ENCODE peak calls at places on chromosomes 3 and 15, in ten cellular contexts. N is GM12878; J is OCI-LY7; M is AG09309; F is cardiac muscle cell; I is HepG2; T is NB4; C is Panc1; B is heart left ventricle; L is CD8-positive, alpha-beta T cell. H is an unnamed sample.

GRCh38 chr3:49462222-49462621 is 7.8 kb upstream of the DAG1 start:
- DNase-seq in I (peak), B (no peak), M (no peak), F (peak), L (no peak), J (no peak), N (no peak), C (no peak), T (no peak), H (no peak)

GRCh38 chr3:152365766-152366593 is 97.3 kb downstream of the MBNL1 start:
- DNase-seq in B (no peak), I (no peak), J (no peak), T (no peak), M (no peak), F (peak), C (no peak), N (no peak), L (no peak), H (no peak)

GRCh38 chr3:96970211-96970610 is 155.8 kb downstream of the EPHA6 start:
- DNase-seq in J (no peak), C (no peak), L (no peak), B (no peak), T (no peak), M (no peak), I (no peak), F (no peak), N (no peak), H (no peak)

GRCh38 chr3:120244834-120245225 is 40.2 kb downstream of the GPR156 start:
- DNase-seq in L (no peak), T (no peak), I (no peak), F (no peak), N (no peak), J (no peak), C (no peak), B (no peak), M (no peak), H (no peak)

GRCh38 chr3:171348121-171348520 is 112.1 kb downstream of the TNIK start:
- DNase-seq in I (no peak), B (no peak), N (no peak), M (no peak), J (no peak), T (peak), F (peak), L (no peak), C (no peak), H (peak)

GRCh38 chr15:66894986-66895780 is 170.2 kb upstream of the SMAD3 start:
- DNase-seq in N (no peak), C (no peak), B (no peak), M (no peak), L (peak), T (no peak), I (no peak), J (no peak), F (no peak), H (no peak)

GRCh38 chr15:88115529-88116152 is 140.9 kb downstream of the NTRK3 start:
- DNase-seq in I (no peak), C (no peak), M (no peak), L (no peak), N (no peak), J (no peak), B (no peak), T (no peak), F (no peak), H (no peak)

GRCh38 chr3:98829246-98829832 is 66.2 kb downstream of the ST3GAL6 start:
- DNase-seq in I (no peak), C (no peak), F (no peak), J (no peak), B (no peak), N (no peak), M (no peak), L (no peak), T (peak), H (no peak)

DNA sequence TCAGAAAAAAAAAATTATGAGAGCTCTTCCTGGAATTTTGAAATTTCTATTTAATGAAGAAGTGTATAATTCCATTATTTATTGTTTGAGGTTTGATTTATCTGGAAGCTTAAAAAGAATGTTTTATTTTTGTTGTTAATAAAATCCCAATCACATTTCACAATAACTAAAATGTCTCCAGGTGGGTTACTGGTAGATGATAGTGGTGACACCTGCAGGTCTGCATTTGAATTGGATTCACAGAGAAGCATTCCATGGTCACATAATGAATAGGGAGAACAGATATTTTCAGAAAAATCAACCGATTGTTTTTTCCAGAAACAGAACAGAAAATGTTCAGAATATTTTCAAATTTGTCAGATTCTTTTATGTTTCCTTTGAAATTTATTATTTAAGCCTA is 48.3 kb downstream of the ASB7 start:
- DNase-seq in B (no peak), J (peak), T (no peak), L (no peak), M (no peak), N (no peak), I (no peak), F (no peak), C (no peak), H (no peak)
- TF ChIP-seq CTCF in B (no peak), J (peak), T (no peak), L (no peak), M (peak), N (peak), I (peak), F (no peak), C (no peak), H (no peak)

DNA sequence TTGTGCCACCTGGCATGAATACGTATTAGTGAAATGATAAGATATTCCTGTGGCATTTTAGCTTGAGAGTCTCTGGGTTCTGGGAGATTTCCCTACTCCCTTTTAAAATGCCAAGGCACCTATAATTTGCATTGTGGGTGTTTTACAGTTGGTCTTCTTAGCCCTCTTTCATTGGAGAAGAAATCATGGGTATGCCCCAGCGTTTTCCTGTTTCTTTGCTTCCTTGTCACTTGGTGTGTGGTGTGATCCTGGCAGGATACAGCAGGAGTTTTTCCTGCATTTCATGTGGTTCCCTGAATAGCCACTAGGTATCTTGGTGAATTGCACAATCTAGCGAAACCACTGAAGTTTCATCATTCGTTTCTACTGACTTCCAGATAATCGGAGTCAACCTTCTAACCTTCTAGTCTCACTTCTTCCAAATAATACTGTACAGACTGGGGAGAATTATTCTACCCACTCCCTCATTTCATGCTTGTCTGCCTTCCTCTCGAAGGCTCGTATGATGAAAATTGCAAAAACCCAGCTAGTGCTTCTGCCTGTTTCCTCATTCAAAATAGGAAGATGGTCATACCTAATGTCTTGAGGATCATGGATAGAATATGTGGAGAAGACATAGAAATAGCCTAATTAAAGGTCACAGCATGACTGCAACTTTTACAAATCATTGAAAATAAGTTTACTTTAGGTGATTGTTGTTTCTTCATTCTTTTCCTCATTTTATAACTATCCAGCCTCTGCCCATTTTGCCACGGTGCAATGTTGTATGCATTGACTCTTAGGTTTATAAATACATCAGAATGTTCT is 2.7 kb downstream of the BHLHE40 start:
- DNase-seq in N (no peak), M (no peak), C (no peak), T (peak), B (no peak), J (no peak), F (peak), I (peak), L (no peak), H (no peak)
- H3K4me3 ChIP-seq in N (peak), M (peak), C (peak), T (peak), B (peak), J (no peak), F (peak), I (peak), L (no peak), H (peak)

GRCh38 chr15:19973718-19974117 is 567.9 kb downstream of the GOLGA6L6 start:
- DNase-seq in B (no peak), M (no peak), C (no peak), L (no peak), T (peak), I (no peak), F (no peak), J (no peak), N (no peak), H (no peak)
- TF ChIP-seq CTCF in B (no peak), M (no peak), C (no peak), L (no peak), T (peak), I (peak), F (no peak), J (no peak), N (no peak), H (no peak)

GRCh38 chr15:35667908-35668307 is 121.9 kb upstream of the DPH6 start:
- DNase-seq in J (no peak), T (no peak), L (no peak), I (no peak), F (no peak), N (no peak), B (no peak), C (no peak), M (no peak), H (no peak)
- H3K4me3 ChIP-seq in J (no peak), T (no peak), L (no peak), I (no peak), F (no peak), N (no peak), B (no peak), C (no peak), M (no peak), H (no peak)

GRCh38 chr3:196254376-196255283 is 32.9 kb downstream of the PCYT1A start:
- DNase-seq in T (no peak), N (no peak), L (no peak), J (no peak), M (no peak), I (no peak), C (no peak), F (no peak), B (no peak), H (no peak)
- TF ChIP-seq CTCF in T (no peak), N (no peak), L (no peak), J (no peak), M (no peak), I (no peak), C (no peak), F (no peak), B (no peak), H (no peak)

H was measured in GM12865.